ENCODE peak calls at places on chromosome 2, in four cellular contexts. V is SK-N-SH, J is HCT116, T is K562. P is an unnamed sample.

GRCh38 chr2:178418426-178418825 is 32.5 kb downstream of the PRKRA start:
- DNase-seq in V (no peak), J (no peak), T (no peak), P (no peak)

GRCh38 chr2:14712091-14712490 is 79.6 kb downstream of the LRATD1 start:
- DNase-seq in V (no peak), J (no peak), T (no peak), P (no peak)

GRCh38 chr2:150944315-150944714 is 317.3 kb downstream of the RBM43 start:
- DNase-seq in V (no peak), J (no peak), T (no peak), P (no peak)

GRCh38 chr2:237414056-237414661 is at the start of gene COL6A3:
- DNase-seq in V (no peak), J (no peak), T (no peak), P (no peak)

GRCh38 chr2:53509827-53510785 is 257.5 kb upstream of the CHAC2 start:
- DNase-seq in V (no peak), J (no peak), T (no peak), P (no peak)

GRCh38 chr2:148888003-148888501 is 13.0 kb downstream of the KIF5C start:
- DNase-seq in V (peak), J (no peak), T (no peak), P (no peak)

GRCh38 chr2:229571243-229571642 is 143.1 kb downstream of the DNER start:
- DNase-seq in V (no peak), J (no peak), T (no peak), P (no peak)

GRCh38 chr2:168736636-168737424 is 65.6 kb upstream of the NOSTRIN start:
- DNase-seq in V (no peak), J (no peak), T (no peak), P (no peak)

GRCh38 chr2:16674154-16674553 is 8.5 kb upstream of the CYRIA start:
- DNase-seq in V (no peak), J (no peak), T (no peak), P (no peak)

GRCh38 chr2:240323601-240324291 is 111.7 kb upstream of the GPC1 start:
- DNase-seq in V (peak), J (no peak), T (no peak), P (no peak)

GRCh38 chr2:42098571-42099430 is 51.0 kb downstream of the PKDCC start:
- DNase-seq in V (no peak), J (no peak), T (no peak), P (no peak)

GRCh38 chr2:110852541-110853263 is 120.3 kb downstream of the ACOXL start:
- DNase-seq in V (no peak), J (no peak), T (no peak), P (no peak)

GRCh38 chr2:209523778-209524362 is 100.0 kb downstream of the MAP2 start:
- DNase-seq in V (no peak), J (no peak), T (no peak), P (no peak)

GRCh38 chr2:149562304-149562703 is 25.3 kb downstream of the MMADHC start:
- DNase-seq in V (peak), J (no peak), T (no peak), P (no peak)

GRCh38 chr2:178908810-178909209 is 101.6 kb upstream of the TTN start:
- DNase-seq in V (no peak), J (no peak), T (no peak), P (no peak)

GRCh38 chr2:33383838-33384237 is 92.6 kb upstream of the RASGRP3 start:
- DNase-seq in V (no peak), J (no peak), T (no peak), P (no peak)

GRCh38 chr2:174868916-174869315 is 104.6 kb upstream of the CHRNA1 start:
- DNase-seq in V (no peak), J (no peak), T (no peak), P (no peak)

GRCh38 chr2:69436594-69436936 is 670 bp downstream of the NFU1 start:
- DNase-seq in V (no peak), J (no peak), T (no peak), P (peak)

GRCh38 chr2:218569661-218570500 is 1.2 kb downstream of the CNOT9 start:
- DNase-seq in V (peak), J (no peak), T (peak), P (no peak)

GRCh38 chr2:39260087-39260486 is 16.3 kb upstream of the CDKL4 start:
- DNase-seq in V (no peak), J (no peak), T (no peak), P (no peak)

GRCh38 chr2:238841542-238842181 is 6.2 kb upstream of the TWIST2 start:
- DNase-seq in V (no peak), J (no peak), T (no peak), P (no peak)

GRCh38 chr2:224357098-224357901 is 44.6 kb downstream of the FAM124B start:
- DNase-seq in V (peak), J (peak), T (peak), P (peak)

GRCh38 chr2:216665717-216666116 is 29.6 kb downstream of the IGFBP5 start:
- DNase-seq in V (peak), J (no peak), T (no peak), P (no peak)

GRCh38 chr2:15957881-15958713 is 17.7 kb downstream of the MYCN start:
- DNase-seq in V (no peak), J (no peak), T (no peak), P (no peak)

GRCh38 chr2:20611077-20611843 is 39.6 kb downstream of the HS1BP3 start:
- DNase-seq in V (no peak), J (no peak), T (no peak), P (no peak)

GRCh38 chr2:199798881-199799580 is 52.0 kb downstream of the FTCDNL1 start:
- DNase-seq in V (no peak), J (no peak), T (no peak), P (no peak)

GRCh38 chr2:147051814-147052213 is 793.0 kb upstream of the ACVR2A start:
- DNase-seq in V (no peak), J (no peak), T (no peak), P (no peak)
- TF ChIP-seq SIN3A in V (no peak), J (no peak), T (no peak), P (no peak)

DNA sequence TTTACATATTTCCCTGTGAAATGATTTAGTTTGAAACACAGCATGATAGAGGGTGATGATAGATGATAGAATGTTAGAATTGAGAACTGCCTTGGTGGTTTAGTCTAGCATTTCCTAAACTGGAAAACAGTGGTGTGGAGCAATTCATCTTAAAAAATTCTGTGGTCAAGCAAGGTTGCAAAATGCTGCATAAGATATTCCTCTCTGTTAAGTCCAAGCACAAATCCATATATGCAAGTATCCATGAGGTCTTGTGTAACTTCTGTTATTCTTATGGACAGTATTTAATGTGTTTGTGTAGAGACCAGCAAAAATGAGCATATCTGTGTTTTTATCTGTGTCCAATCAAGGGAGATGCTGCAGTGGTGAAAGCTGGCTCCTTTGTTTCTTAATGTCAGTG is 30.0 kb downstream of the CPS1 start:
- DNase-seq in V (no peak), J (no peak), T (no peak), P (no peak)
- TF ChIP-seq REST in V (no peak), J (no peak), T (no peak), P (no peak)

DNA sequence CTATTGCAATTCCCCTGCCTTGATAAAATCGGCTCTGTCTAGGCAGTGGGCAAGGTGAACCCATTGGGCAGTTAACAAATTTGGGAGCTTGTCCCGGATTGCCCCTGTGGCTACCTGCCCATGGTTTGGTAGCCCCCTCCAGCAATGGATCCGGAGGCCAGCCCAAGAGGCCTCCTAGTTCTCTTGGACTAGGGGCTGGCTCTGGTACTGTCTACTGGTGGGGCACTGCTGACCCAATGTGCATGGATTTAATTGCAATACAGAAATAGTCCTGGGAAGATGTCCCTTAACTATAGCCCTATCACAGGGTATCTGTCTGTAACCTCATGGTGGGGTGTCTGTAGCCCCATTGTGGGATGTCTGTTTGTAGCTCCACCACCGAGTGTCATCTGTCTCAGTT is 37.5 kb upstream of the SH3RF3 start:
- DNase-seq in V (no peak), J (no peak), T (no peak), P (no peak)
- TF ChIP-seq SIN3A in V (no peak), J (no peak), T (no peak), P (no peak)

GRCh38 chr2:120347387-120348010 is 1.6 kb downstream of the INHBB start:
- DNase-seq in V (no peak), J (no peak), T (no peak), P (no peak)
- TF ChIP-seq REST in V (no peak), J (no peak), T (no peak), P (peak)

GRCh38 chr2:70479816-70480215 is 73.8 kb downstream of the TGFA start:
- DNase-seq in V (no peak), J (no peak), T (no peak), P (no peak)

GRCh38 chr2:70480468-70480867 is 73.2 kb downstream of the TGFA start:
- DNase-seq in V (no peak), J (no peak), T (no peak), P (no peak)

GRCh38 chr2:70484086-70484485 is 69.5 kb downstream of the TGFA start:
- DNase-seq in V (no peak), J (no peak), T (no peak), P (no peak)

GRCh38 chr2:70477473-70477872 is 76.2 kb downstream of the TGFA start:
- DNase-seq in V (no peak), J (no peak), T (peak), P (no peak)

DNA sequence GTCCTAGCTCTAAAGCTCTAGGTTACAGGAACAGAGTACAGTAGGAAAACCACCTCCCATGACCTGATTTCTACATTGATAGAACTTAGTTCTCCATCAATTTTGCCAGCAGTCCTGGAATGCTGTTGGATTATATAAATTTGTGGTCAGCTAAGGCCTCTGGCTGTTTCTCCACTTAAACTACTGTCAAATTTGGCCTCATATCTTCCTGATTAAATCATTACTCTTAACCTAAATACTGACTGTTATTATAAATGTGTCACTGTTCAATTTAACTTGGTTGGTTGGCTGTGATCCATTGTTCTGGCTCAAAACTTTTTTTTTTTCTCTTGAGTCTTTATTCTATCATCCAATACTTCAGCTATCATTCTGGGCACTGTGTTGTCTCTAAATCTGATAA is 71.2 kb downstream of the TGFA start:
- DNase-seq in V (no peak), J (no peak), T (no peak), P (no peak)
- TF ChIP-seq SIN3A in V (no peak), J (no peak), T (no peak), P (no peak)

DNA sequence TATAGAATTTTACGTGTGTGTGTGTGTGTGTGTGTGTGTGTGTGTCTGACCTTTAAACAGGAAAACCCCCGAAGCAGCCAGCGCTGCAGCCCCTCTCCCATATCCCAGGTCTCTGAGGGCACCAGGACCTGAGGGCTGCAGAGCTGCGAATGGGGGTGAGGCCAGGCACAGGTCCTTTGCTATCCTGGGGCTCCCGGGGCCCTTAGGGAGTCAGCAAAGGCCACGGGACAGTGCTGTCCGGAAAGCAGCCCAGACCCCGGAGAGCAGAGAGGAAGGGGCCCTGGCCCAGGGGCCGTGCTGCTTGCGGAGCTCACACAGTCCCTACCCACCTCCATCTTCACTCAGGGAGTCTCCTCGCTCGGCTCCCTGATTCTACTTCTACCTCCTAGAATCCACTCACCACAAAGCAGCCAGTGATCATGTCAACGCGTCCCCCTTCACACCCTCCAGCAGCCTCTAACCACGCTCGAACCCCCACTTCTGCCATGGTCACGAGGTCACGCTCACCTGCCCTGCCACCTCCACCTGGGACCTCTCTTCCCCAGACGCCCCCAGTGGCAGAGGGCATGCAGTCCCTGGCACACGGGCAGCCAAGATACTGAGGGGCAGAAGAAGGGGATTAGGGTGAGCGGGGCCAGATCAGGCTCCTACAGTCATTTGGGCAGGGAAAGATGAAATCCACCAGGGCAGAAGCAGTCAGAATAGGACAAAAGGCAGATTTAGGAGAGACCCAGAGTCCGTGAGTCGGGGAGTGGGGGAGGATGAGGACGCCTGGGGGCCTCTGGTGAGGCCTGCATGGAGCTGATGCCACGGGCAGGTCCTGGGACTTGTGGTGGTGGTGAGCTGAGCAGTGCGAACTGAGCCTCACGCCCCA is 86.7 kb downstream of the USP40 start:
- DNase-seq in V (no peak), J (no peak), T (no peak), P (no peak)
- TF ChIP-seq REST in V (no peak), J (no peak), T (no peak), P (no peak)

DNA sequence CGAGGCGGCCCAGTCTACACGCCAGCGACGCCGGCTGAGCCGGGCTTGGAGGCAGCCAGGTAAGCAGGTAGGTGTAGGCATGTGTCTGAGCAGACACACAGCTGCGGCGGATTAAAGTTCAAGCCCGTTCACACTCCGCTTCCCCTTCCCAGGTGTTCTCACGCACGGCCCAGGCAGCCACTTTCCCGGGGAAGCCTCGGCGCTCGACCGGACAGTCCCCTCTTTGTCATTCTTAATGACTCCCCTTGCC is 367 bp downstream of the TGFA start:
- DNase-seq in V (no peak), J (no peak), T (no peak), P (no peak)
- TF ChIP-seq SIN3A in V (no peak), J (no peak), T (no peak), P (no peak)

DNA sequence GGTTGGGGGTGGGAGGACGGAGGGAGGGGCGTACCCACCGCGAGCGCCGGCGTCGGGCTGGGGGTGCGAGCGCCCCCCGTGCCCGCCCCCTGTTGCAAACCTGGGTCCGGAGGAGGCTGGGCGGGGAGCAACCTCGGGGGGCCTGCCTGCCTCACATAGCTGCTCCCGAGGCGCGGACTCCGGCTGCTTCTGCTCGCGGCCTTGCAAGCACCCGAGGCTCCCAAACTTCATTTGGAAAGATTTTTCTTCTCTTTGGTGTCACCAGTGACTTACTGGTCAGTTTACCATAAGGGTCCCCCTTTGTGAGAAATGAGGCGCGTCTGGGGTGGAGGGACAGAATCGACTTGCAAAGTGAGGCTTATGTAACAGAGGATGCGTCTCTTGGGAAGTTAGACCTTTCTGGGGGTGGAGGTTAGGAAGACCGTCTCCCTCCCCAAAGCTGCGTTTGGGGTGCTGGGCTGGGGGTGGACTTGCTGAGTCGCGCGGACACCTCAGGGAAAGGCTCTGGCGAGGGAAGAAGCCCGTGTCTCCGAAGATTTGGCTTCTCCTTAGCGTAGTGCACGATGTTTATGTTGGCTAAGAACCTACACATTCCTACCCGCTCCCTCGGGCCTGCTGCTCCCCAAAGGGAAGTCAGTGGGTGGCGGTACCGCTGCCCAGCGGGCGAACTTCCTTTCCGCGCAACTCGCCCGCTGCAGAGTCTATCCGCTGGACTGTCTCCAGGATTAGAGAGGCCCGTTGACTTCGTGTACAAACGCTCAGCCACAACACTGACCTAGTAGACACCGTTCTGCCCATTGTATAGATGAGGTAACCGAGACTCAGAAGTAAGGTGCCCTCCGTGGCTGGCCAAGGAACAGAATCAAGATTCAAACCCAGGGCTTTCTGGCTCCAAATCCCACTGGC is 575 bp downstream of the TMEM37 start:
- DNase-seq in V (no peak), J (no peak), T (peak), P (no peak)
- TF ChIP-seq REST in V (no peak), J (no peak), T (no peak), P (no peak)

DNA sequence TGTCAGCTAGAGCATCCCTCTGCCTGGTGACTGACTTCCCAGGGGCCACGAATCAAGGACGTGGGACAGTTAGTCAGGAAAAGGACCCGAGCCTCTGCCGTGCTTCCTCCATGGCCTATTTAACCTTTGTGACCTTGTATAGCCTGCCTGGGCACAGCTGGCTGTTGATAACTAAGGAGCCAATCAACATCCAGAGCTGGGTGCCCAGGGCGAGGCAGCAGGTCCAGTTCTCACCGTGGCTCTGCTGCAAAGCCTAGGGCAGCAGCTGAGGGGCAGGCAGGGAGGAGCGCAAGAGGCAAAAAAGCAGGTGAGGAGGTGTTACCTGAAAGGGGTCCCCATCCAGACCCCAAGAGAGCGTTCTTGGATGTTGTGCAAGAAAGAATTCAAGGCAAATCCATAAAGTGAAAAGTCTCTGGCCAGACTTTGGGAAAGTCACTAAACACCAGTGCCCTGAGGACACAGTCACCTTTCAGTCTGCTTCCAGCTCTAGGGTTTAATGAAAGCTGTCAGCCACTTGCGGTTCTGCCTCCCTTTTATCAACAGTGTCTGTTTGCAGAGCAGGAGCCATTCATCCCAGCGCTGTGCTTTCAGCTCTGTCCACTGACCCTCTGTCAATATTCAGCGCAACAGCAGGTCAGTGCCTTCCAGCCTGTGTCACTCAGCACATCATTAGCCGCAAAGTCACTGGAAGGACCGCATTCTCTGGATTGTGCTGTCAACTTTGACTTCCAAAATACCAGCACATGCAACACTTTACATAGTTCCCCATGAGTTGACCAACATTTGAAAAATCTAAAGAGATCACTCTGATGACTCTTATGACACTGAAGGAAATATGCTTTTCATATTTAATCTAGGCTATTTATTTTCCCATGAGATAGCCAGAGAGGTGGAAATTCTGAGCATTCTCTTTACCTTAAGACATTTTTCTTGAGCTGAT is 38.6 kb upstream of the ASAP2 start:
- DNase-seq in V (no peak), J (no peak), T (no peak), P (no peak)
- TF ChIP-seq SIN3A in V (no peak), J (no peak), T (no peak), P (no peak)

P was measured in Panc1.